ENCODE peak calls at places on chromosomes 7 and 10, in six cellular contexts. C is IMR-90; P is endothelial cell of umbilical vein; B is neuronal stem cell; Q is astrocyte; V is CD8-positive, alpha-beta memory T cell. S is an unnamed sample.

GRCh38 chr7:114819629-114820362 is 102.1 kb upstream of the MDFIC start:
- DNase-seq in C (peak; percentile 98), P (peak; percentile 44), B (no peak), Q (peak; percentile 96), V (no peak), S (no peak)

GRCh38 chr10:16652154-16652553 is 130.5 kb upstream of the C1QL3 start:
- DNase-seq in C (peak; percentile 64), P (no peak), B (no peak), Q (peak; percentile 23), V (no peak), S (no peak)

GRCh38 chr7:35551682-35552081 is 143.3 kb downstream of the HERPUD2 start:
- DNase-seq in C (no peak), P (no peak), B (no peak), Q (no peak), V (no peak), S (no peak)

GRCh38 chr7:108455833-108456677 is at the start of gene NRCAM:
- DNase-seq in C (no peak), P (peak; percentile 84), B (peak; percentile 85), Q (peak; percentile 44), V (no peak), S (peak; percentile 68)

GRCh38 chr10:78726171-78726570 is 342.6 kb upstream of the ZMIZ1 start:
- DNase-seq in C (no peak), P (no peak), B (no peak), Q (no peak), V (no peak), S (no peak)

GRCh38 chr7:105127179-105127578 is 113.2 kb downstream of the KMT2E start:
- DNase-seq in C (peak; percentile 27), P (no peak), B (no peak), Q (peak; percentile 46), V (no peak), S (no peak)

GRCh38 chr7:139915864-139916716 is 87.0 kb downstream of the TBXAS1 start:
- DNase-seq in C (peak; percentile 99), P (peak; percentile 88), B (no peak), Q (peak; percentile 99), V (no peak), S (peak; percentile 50)

GRCh38 chr10:110576220-110576619 is 8.7 kb downstream of the SMC3 start:
- DNase-seq in C (peak; percentile 85), P (peak; percentile 66), B (no peak), Q (peak; percentile 66), V (no peak), S (no peak)

GRCh38 chr10:73911553-73912004 is 647 bp downstream of the PLAU start:
- DNase-seq in C (peak; percentile 43), P (peak; percentile 54), B (peak; percentile 18), Q (no peak), V (no peak), S (no peak)

GRCh38 chr7:130191791-130192190 is 13.4 kb downstream of the TMEM209 start:
- DNase-seq in C (no peak), P (no peak), B (no peak), Q (no peak), V (no peak), S (no peak)
- H3K36me3 ChIP-seq in C (peaks cover 10% of the 10 kb centered on the region), P (no peaks in the 10 kb centered on the region), B (peaks cover 92% of the 10 kb centered on the region), Q (no peaks in the 10 kb centered on the region), V (peaks cover 7% of the 10 kb centered on the region), S (no peaks in the 10 kb centered on the region)

GRCh38 chr10:77513220-77513619 is 124.4 kb downstream of the KCNMA1 start:
- DNase-seq in C (no peak), P (no peak), B (no peak), Q (no peak), V (no peak), S (no peak)
- H3K4me1 ChIP-seq in C (peaks cover 22% of the 10 kb centered on the region), P (no peaks in the 10 kb centered on the region), B (no peaks in the 10 kb centered on the region), Q (peaks cover 34% of the 10 kb centered on the region), V (no peaks in the 10 kb centered on the region), S (no peaks in the 10 kb centered on the region)

GRCh38 chr7:158672975-158673374 is 31.6 kb downstream of the NCAPG2 start:
- DNase-seq in C (peak; percentile 62), P (no peak), B (no peak), Q (no peak), V (no peak), S (no peak)
- H3K36me3 ChIP-seq in C (peaks cover 6% of the 10 kb centered on the region), P (peaks cover 5% of the 10 kb centered on the region), B (peaks cover 93% of the 10 kb centered on the region), Q (peaks cover 10% of the 10 kb centered on the region), V (no peaks in the 10 kb centered on the region), S (no peaks in the 10 kb centered on the region)

GRCh38 chr10:119090026-119090808 is 9.6 kb upstream of the EIF3A start:
- DNase-seq in C (no peak), P (no peak), B (no peak), Q (no peak), V (peak; percentile 13), S (no peak)
- H3K4me1 ChIP-seq in C (peaks cover 7% of the 10 kb centered on the region), P (no peaks in the 10 kb centered on the region), B (no peaks in the 10 kb centered on the region), Q (peaks cover 9% of the 10 kb centered on the region), V (peaks cover 40% of the 10 kb centered on the region), S (peaks cover 18% of the 10 kb centered on the region)

DNA sequence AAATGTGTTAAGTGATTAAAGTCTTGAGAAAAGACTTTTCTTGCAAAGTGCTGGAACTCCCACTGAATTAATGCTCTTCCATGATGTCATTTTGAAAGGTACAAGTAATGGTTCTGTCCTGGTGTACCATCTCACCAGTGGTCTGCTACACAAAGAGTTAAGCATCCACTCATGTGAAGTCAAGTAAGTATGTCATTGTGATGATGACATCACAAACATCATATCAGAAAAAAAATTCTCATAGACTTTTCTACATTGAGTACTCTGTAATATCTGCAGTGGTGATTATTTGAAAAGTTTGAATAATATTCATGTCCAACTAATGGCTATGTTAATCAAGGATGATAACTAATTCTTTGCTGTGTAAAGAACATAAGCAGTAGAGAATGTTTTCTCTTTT is 22.6 kb downstream of the WDR11 start:
- DNase-seq in C (no peak), P (no peak), B (no peak), Q (no peak), V (no peak), S (no peak)
- H3K36me3 ChIP-seq in C (peaks cover 12% of the 10 kb centered on the region), P (peaks cover 4% of the 10 kb centered on the region), B (peaks cover 86% of the 10 kb centered on the region), Q (peaks cover 31% of the 10 kb centered on the region), V (peaks cover 16% of the 10 kb centered on the region), S (peaks cover 13% of the 10 kb centered on the region)

GRCh38 chr7:75953431-75953830 is 38.5 kb downstream of the POR start:
- DNase-seq in C (no peak), P (no peak), B (no peak), Q (no peak), V (no peak), S (no peak)
- H3K4me1 ChIP-seq in C (peaks cover 15% of the 10 kb centered on the region), P (peaks cover 7% of the 10 kb centered on the region), B (no peaks in the 10 kb centered on the region), Q (peaks cover 10% of the 10 kb centered on the region), V (no peaks in the 10 kb centered on the region), S (no peaks in the 10 kb centered on the region)

GRCh38 chr7:130906575-130906974 is 172.6 kb upstream of the KLF14 start:
- DNase-seq in C (peak; percentile 15), P (no peak), B (no peak), Q (no peak), V (no peak), S (no peak)

GRCh38 chr7:130903358-130903974 is 169.5 kb upstream of the KLF14 start:
- DNase-seq in C (peak; percentile 98), P (peak; percentile 88), B (no peak), Q (peak; percentile 98), V (no peak), S (no peak)

GRCh38 chr7:130902755-130903357 is 168.8 kb upstream of the KLF14 start:
- DNase-seq in C (peak; percentile 23), P (no peak), B (no peak), Q (no peak), V (no peak), S (no peak)

GRCh38 chr7:130904031-130904757 is 170.2 kb upstream of the KLF14 start:
- DNase-seq in C (peak; percentile 93), P (peak; percentile 96), B (no peak), Q (peak; percentile 96), V (no peak), S (no peak)

DNA sequence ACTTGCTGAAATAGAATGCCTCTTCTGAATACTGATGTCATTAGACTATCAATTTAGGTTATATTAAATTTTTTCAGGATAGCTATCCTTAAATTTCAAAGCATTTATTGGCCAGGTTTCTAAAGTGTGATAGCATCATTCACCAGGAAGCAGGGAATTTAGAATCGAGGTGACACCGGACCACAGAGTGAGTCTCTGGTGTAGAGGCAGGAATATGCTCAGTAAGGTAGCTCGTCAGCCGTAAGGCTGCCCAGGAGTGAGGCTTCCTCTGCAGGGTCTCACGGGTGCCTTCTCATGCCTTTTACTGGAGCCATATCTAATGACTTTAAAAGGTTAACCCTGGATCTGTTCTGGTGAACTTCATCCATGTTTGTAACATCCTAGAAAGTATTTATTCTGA is 170.8 kb upstream of the KLF14 start:
- DNase-seq in C (peak; percentile 30), P (no peak), B (no peak), Q (no peak), V (no peak), S (no peak)
- H3K36me3 ChIP-seq in C (peaks cover 49% of the 10 kb centered on the region), P (peaks cover 10% of the 10 kb centered on the region), B (no peaks in the 10 kb centered on the region), Q (peaks cover 27% of the 10 kb centered on the region), V (peaks cover 12% of the 10 kb centered on the region), S (peaks cover 4% of the 10 kb centered on the region)

GRCh38 chr10:90988024-90988423 is 67.1 kb upstream of the ANKRD1 start:
- DNase-seq in C (no peak), P (no peak), B (no peak), Q (no peak), V (no peak), S (no peak)
- H3K4me1 ChIP-seq in C (no peaks in the 10 kb centered on the region), P (no peaks in the 10 kb centered on the region), B (peaks cover 14% of the 10 kb centered on the region), Q (no peaks in the 10 kb centered on the region), V (no peaks in the 10 kb centered on the region), S (no peaks in the 10 kb centered on the region)